ENCODE peak calls at places on chromosomes 16 and 17, in six cellular contexts. One of them, this sample, is unnamed.
A peak's percentile ranks its signal among the peaks of the same experiment; 100 is the strongest.

GRCh38 chr17:75308732-75309629 is 19.7 kb upstream of the SLC25A19 start:
- DNase-seq in psoas muscle: no peak
- DNase-seq in ovary: no peak
- DNase-seq in GM12865: no peak
- DNase-seq in fibroblast of lung: no peak
- DNase-seq in IMR-90: no peak
- DNase-seq in this sample: no peak

GRCh38 chr16:66278604-66279262 is 87.8 kb upstream of the CDH5 start:
- DNase-seq in psoas muscle: no peak
- DNase-seq in ovary: no peak
- DNase-seq in GM12865: no peak
- DNase-seq in fibroblast of lung: no peak
- DNase-seq in IMR-90: no peak
- DNase-seq in this sample: no peak

GRCh38 chr17:21288581-21289017 is 4.1 kb downstream of the MAP2K3 start:
- DNase-seq in psoas muscle: no peak
- DNase-seq in ovary: no peak
- DNase-seq in GM12865: peak; percentile 54
- DNase-seq in fibroblast of lung: no peak
- DNase-seq in IMR-90: no peak
- DNase-seq in this sample: peak; percentile 74

GRCh38 chr17:39235555-39236221 is 9.9 kb upstream of the STAC2 start:
- DNase-seq in psoas muscle: no peak
- DNase-seq in ovary: no peak
- DNase-seq in GM12865: peak; percentile 76
- DNase-seq in fibroblast of lung: peak; percentile 53
- DNase-seq in IMR-90: peak; percentile 57
- DNase-seq in this sample: peak; percentile 80

GRCh38 chr17:14464741-14465140 is 163.9 kb downstream of the HS3ST3B1 start:
- DNase-seq in psoas muscle: no peak
- DNase-seq in ovary: no peak
- DNase-seq in GM12865: no peak
- DNase-seq in fibroblast of lung: peak; percentile 77
- DNase-seq in IMR-90: peak; percentile 70
- DNase-seq in this sample: no peak

GRCh38 chr17:19304209-19304608 is 58.3 kb downstream of the B9D1 start:
- DNase-seq in psoas muscle: peak; percentile 21
- DNase-seq in ovary: no peak
- DNase-seq in GM12865: peak; percentile 38
- DNase-seq in fibroblast of lung: peak; percentile 53
- DNase-seq in IMR-90: peak; percentile 79
- DNase-seq in this sample: peak; percentile 11

GRCh38 chr17:15194859-15195277 is 70.3 kb downstream of the PMP22 start:
- DNase-seq in psoas muscle: no peak
- DNase-seq in ovary: no peak
- DNase-seq in GM12865: no peak
- DNase-seq in fibroblast of lung: no peak
- DNase-seq in IMR-90: peak; percentile 2
- DNase-seq in this sample: no peak

GRCh38 chr16:70590722-70591438 is 55.5 kb upstream of the IL34 start:
- DNase-seq in psoas muscle: no peak
- DNase-seq in ovary: peak; percentile 47
- DNase-seq in GM12865: no peak
- DNase-seq in fibroblast of lung: no peak
- DNase-seq in IMR-90: no peak
- DNase-seq in this sample: no peak

GRCh38 chr17:40309031-40309937 is at the start of gene RARA:
- DNase-seq in psoas muscle: peak; percentile 52
- DNase-seq in ovary: peak; percentile 68
- DNase-seq in GM12865: peak; percentile 54
- DNase-seq in fibroblast of lung: peak; percentile 48
- DNase-seq in IMR-90: no peak
- DNase-seq in this sample: peak; percentile 58

GRCh38 chr17:40529991-40530390 is 28.6 kb upstream of the TNS4 start:
- DNase-seq in psoas muscle: no peak
- DNase-seq in ovary: no peak
- DNase-seq in GM12865: no peak
- DNase-seq in fibroblast of lung: no peak
- DNase-seq in IMR-90: no peak
- DNase-seq in this sample: no peak

GRCh38 chr16:67268136-67268579 is 11.2 kb upstream of the PLEKHG4 start:
- DNase-seq in psoas muscle: peak; percentile 66
- DNase-seq in ovary: no peak
- DNase-seq in GM12865: no peak
- DNase-seq in fibroblast of lung: peak; percentile 86
- DNase-seq in IMR-90: peak; percentile 93
- DNase-seq in this sample: no peak

GRCh38 chr16:12119562-12119961 is 143.0 kb downstream of the SNX29 start:
- DNase-seq in psoas muscle: no peak
- DNase-seq in ovary: peak; percentile 55
- DNase-seq in GM12865: no peak
- DNase-seq in fibroblast of lung: peak; percentile 33
- DNase-seq in IMR-90: peak; percentile 25
- DNase-seq in this sample: no peak

GRCh38 chr16:49961087-49961486 is 63.9 kb upstream of the CNEP1R1 start:
- DNase-seq in psoas muscle: no peak
- DNase-seq in ovary: no peak
- DNase-seq in GM12865: no peak
- DNase-seq in fibroblast of lung: peak; percentile 28
- DNase-seq in IMR-90: peak; percentile 3
- DNase-seq in this sample: no peak

GRCh38 chr16:54630284-54630967 is 300.2 kb upstream of the IRX5 start:
- DNase-seq in psoas muscle: no peak
- DNase-seq in ovary: no peak
- DNase-seq in GM12865: no peak
- DNase-seq in fibroblast of lung: peak; percentile 1
- DNase-seq in IMR-90: no peak
- DNase-seq in this sample: no peak

GRCh38 chr16:66374176-66374575 is 7.7 kb downstream of the CDH5 start:
- DNase-seq in psoas muscle: no peak
- DNase-seq in ovary: no peak
- DNase-seq in GM12865: no peak
- DNase-seq in fibroblast of lung: no peak
- DNase-seq in IMR-90: no peak
- DNase-seq in this sample: no peak

GRCh38 chr17:4176803-4177472 is 33.9 kb downstream of the CYB5D2 start:
- DNase-seq in psoas muscle: no peak
- DNase-seq in ovary: no peak
- DNase-seq in GM12865: no peak
- DNase-seq in fibroblast of lung: no peak
- DNase-seq in IMR-90: no peak
- DNase-seq in this sample: peak; percentile 57

GRCh38 chr16:86494039-86494564 is 16.2 kb upstream of the FOXF1 start:
- DNase-seq in psoas muscle: no peak
- DNase-seq in ovary: no peak
- DNase-seq in GM12865: no peak
- DNase-seq in fibroblast of lung: no peak
- DNase-seq in IMR-90: no peak
- DNase-seq in this sample: no peak

GRCh38 chr17:76038050-76038449 is 10.9 kb upstream of the EVPL start:
- DNase-seq in psoas muscle: no peak
- DNase-seq in ovary: peak; percentile 16
- DNase-seq in GM12865: no peak
- DNase-seq in fibroblast of lung: no peak
- DNase-seq in IMR-90: peak; percentile 16
- DNase-seq in this sample: no peak

GRCh38 chr17:77501101-77501566 is 360.4 kb downstream of the SEC14L1 start:
- DNase-seq in psoas muscle: no peak
- DNase-seq in ovary: peak; percentile 35
- DNase-seq in GM12865: peak; percentile 41
- DNase-seq in fibroblast of lung: peak; percentile 36
- DNase-seq in IMR-90: no peak
- DNase-seq in this sample: peak; percentile 68

GRCh38 chr17:56217921-56218320 is 64.6 kb downstream of the ANKFN1 start:
- DNase-seq in psoas muscle: no peak
- DNase-seq in ovary: no peak
- DNase-seq in GM12865: no peak
- DNase-seq in fibroblast of lung: no peak
- DNase-seq in IMR-90: no peak
- DNase-seq in this sample: no peak

GRCh38 chr17:80035937-80036714 is at the start of gene CCDC40:
- DNase-seq in psoas muscle: peak; percentile 86
- DNase-seq in ovary: peak; percentile 88
- DNase-seq in GM12865: peak; percentile 62
- DNase-seq in fibroblast of lung: peak; percentile 70
- DNase-seq in IMR-90: peak; percentile 59
- DNase-seq in this sample: peak; percentile 79

GRCh38 chr17:81340606-81341346 is 45.7 kb upstream of the SLC38A10 start:
- DNase-seq in psoas muscle: no peak
- DNase-seq in ovary: peak; percentile 69
- DNase-seq in GM12865: no peak
- DNase-seq in fibroblast of lung: peak; percentile 50
- DNase-seq in IMR-90: no peak
- DNase-seq in this sample: no peak

GRCh38 chr17:57875109-57876022 is 25.5 kb upstream of the MRPS23 start:
- DNase-seq in psoas muscle: peak; percentile 87
- DNase-seq in ovary: peak; percentile 93
- DNase-seq in GM12865: no peak
- DNase-seq in fibroblast of lung: peak; percentile 98
- DNase-seq in IMR-90: peak; percentile 99
- DNase-seq in this sample: no peak

GRCh38 chr16:90009172-90009899 is 9.9 kb downstream of the DBNDD1 start:
- DNase-seq in psoas muscle: no peak
- DNase-seq in ovary: no peak
- DNase-seq in GM12865: no peak
- DNase-seq in fibroblast of lung: no peak
- DNase-seq in IMR-90: no peak
- DNase-seq in this sample: no peak

GRCh38 chr16:10579965-10580918 is at the start of gene EMP2:
- DNase-seq in psoas muscle: peak; percentile 82
- DNase-seq in ovary: peak; percentile 92
- DNase-seq in GM12865: peak; percentile 33
- DNase-seq in fibroblast of lung: peak; percentile 61
- DNase-seq in IMR-90: peak; percentile 65
- DNase-seq in this sample: no peak

GRCh38 chr17:47941998-47942490 is 673 bp downstream of the PNPO start:
- DNase-seq in psoas muscle: no peak
- DNase-seq in ovary: no peak
- DNase-seq in GM12865: peak; percentile 23
- DNase-seq in fibroblast of lung: no peak
- DNase-seq in IMR-90: no peak
- DNase-seq in this sample: peak; percentile 40

GRCh38 chr17:50155115-50155819 is 4.8 kb upstream of the PPP1R9B start:
- DNase-seq in psoas muscle: peak; percentile 40
- DNase-seq in ovary: peak; percentile 66
- DNase-seq in GM12865: no peak
- DNase-seq in fibroblast of lung: peak; percentile 77
- DNase-seq in IMR-90: peak; percentile 63
- DNase-seq in this sample: no peak

GRCh38 chr17:41049110-41049509 is 2.0 kb upstream of the KRTAP2-1 start:
- DNase-seq in psoas muscle: no peak
- DNase-seq in ovary: no peak
- DNase-seq in GM12865: peak; percentile 33
- DNase-seq in fibroblast of lung: no peak
- DNase-seq in IMR-90: peak; percentile 84
- DNase-seq in this sample: no peak

GRCh38 chr17:40560592-40561293 is 4.5 kb downstream of the CCR7 start:
- DNase-seq in psoas muscle: no peak
- DNase-seq in ovary: peak; percentile 45
- DNase-seq in GM12865: peak; percentile 97
- DNase-seq in fibroblast of lung: peak; percentile 76
- DNase-seq in IMR-90: peak; percentile 57
- DNase-seq in this sample: peak; percentile 93

GRCh38 chr16:12874135-12874534 is 27.3 kb upstream of the SHISA9 start:
- DNase-seq in psoas muscle: no peak
- DNase-seq in ovary: no peak
- DNase-seq in GM12865: no peak
- DNase-seq in fibroblast of lung: no peak
- DNase-seq in IMR-90: peak; percentile 2
- DNase-seq in this sample: no peak

GRCh38 chr17:60435244-60436170 is 13.2 kb downstream of the CHCT1 start:
- DNase-seq in psoas muscle: peak; percentile 73
- DNase-seq in ovary: peak; percentile 65
- DNase-seq in GM12865: peak; percentile 76
- DNase-seq in fibroblast of lung: peak; percentile 92
- DNase-seq in IMR-90: peak; percentile 89
- DNase-seq in this sample: peak; percentile 64

DNA sequence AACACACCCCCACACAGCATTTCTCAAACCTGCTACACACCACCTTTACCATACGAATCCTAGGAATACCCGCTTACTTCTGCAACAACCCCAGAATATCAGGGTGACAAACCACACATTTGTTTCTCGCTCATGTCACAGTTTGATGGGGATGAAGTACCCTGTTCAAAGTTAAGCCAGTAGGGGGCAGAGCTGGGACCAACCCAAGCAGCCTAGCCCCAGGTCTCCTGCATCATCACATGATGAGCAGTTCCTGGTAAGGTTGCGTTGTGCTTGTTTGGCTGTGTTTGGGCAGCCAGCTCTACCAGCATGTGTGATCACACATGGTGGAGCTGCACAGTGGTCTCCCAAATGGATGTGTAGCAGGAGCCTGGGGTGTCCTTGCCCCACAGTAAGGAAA is 103.6 kb upstream of the C16orf82 start:
- DNase-seq in psoas muscle: no peak
- DNase-seq in ovary: no peak
- DNase-seq in GM12865: peak; percentile 20
- DNase-seq in fibroblast of lung: peak; percentile 22
- DNase-seq in IMR-90: peak; percentile 36
- DNase-seq in this sample: peak; percentile 51
- TF ChIP-seq CTCF in psoas muscle: no peak
- TF ChIP-seq CTCF in ovary: no peak
- TF ChIP-seq CTCF in GM12865: peak; percentile 36
- TF ChIP-seq CTCF in fibroblast of lung: peak; percentile 18
- TF ChIP-seq CTCF in IMR-90: peak; percentile 43
- TF ChIP-seq CTCF in this sample: no peak

GRCh38 chr16:87662254-87663204 is 60.2 kb downstream of the JPH3 start:
- DNase-seq in psoas muscle: no peak
- DNase-seq in ovary: no peak
- DNase-seq in GM12865: no peak
- DNase-seq in fibroblast of lung: no peak
- DNase-seq in IMR-90: no peak
- DNase-seq in this sample: no peak
- TF ChIP-seq CTCF in psoas muscle: no peak
- TF ChIP-seq CTCF in ovary: no peak
- TF ChIP-seq CTCF in GM12865: no peak
- TF ChIP-seq CTCF in fibroblast of lung: no peak
- TF ChIP-seq CTCF in IMR-90: no peak
- TF ChIP-seq CTCF in this sample: no peak

GRCh38 chr16:47928008-47928407 is 227.8 kb downstream of the ABCC12 start:
- DNase-seq in psoas muscle: no peak
- DNase-seq in ovary: no peak
- DNase-seq in GM12865: peak; percentile 17
- DNase-seq in fibroblast of lung: no peak
- DNase-seq in IMR-90: no peak
- DNase-seq in this sample: peak; percentile 6
- TF ChIP-seq CTCF in psoas muscle: no peak
- TF ChIP-seq CTCF in ovary: no peak
- TF ChIP-seq CTCF in GM12865: no peak
- TF ChIP-seq CTCF in fibroblast of lung: no peak
- TF ChIP-seq CTCF in IMR-90: no peak
- TF ChIP-seq CTCF in this sample: no peak

DNA sequence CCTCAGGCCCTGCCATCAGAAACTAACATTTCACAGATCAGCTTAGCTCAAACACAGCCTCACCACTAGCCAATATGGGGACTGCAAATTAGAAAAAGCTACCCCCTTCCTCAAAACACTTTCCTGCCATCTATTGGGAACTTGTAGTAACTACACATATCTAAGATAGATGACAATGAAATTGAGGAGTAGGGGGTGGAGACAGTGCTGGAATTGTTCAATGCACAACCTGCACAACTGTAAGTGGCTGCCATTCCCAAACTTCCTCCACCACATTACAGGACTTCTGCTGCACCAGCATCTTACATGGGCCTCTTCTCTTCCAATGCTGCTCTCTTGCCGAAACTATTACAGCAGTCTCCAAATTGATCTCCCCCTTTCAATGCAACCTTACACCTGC is 21.8 kb downstream of the AIPL1 start:
- DNase-seq in psoas muscle: no peak
- DNase-seq in ovary: no peak
- DNase-seq in GM12865: peak; percentile 32
- DNase-seq in fibroblast of lung: peak; percentile 65
- DNase-seq in IMR-90: peak; percentile 40
- DNase-seq in this sample: no peak
- TF ChIP-seq CTCF in psoas muscle: peak; percentile 44
- TF ChIP-seq CTCF in ovary: no peak
- TF ChIP-seq CTCF in GM12865: peak; percentile 47
- TF ChIP-seq CTCF in fibroblast of lung: peak; percentile 44
- TF ChIP-seq CTCF in IMR-90: peak; percentile 59
- TF ChIP-seq CTCF in this sample: peak; percentile 33

This sample was measured in activated CD8-positive, alpha-beta T cell treated with anti-CD3 and anti-CD28 coated beads for 36 hours.